ENCODE peak calls at places on chromosomes 11 and 22, in four cellular contexts. J is HepG2, K is K562, F is SK-N-SH. W is an unnamed sample.

GRCh38 chr11:71140206-71140919 is 112.0 kb downstream of the SHANK2 start:
- DNase-seq in J (no peak), F (no peak), K (no peak), W (no peak)

GRCh38 chr11:62401781-62402180 is 17.1 kb upstream of the SCGB1A1 start:
- DNase-seq in K (no peak), F (no peak), J (no peak), W (no peak)

GRCh38 chr11:117716652-117717440 is 80.2 kb downstream of the DSCAML1 start:
- DNase-seq in F (no peak), J (no peak), K (no peak), W (no peak)

GRCh38 chr11:131537196-131537595 is 166.8 kb downstream of the NTM start:
- DNase-seq in F (no peak), K (peak; percentile 6), J (no peak), W (no peak)

GRCh38 chr22:19644314-19645223 is 69.7 kb upstream of the SEPTIN5 start:
- DNase-seq in J (no peak), K (peak; percentile 70), F (peak; percentile 19), W (no peak)

GRCh38 chr11:46617451-46618314 is at the start of gene ATG13:
- DNase-seq in J (peak; percentile 66), F (peak; percentile 92), K (peak; percentile 88), W (no peak)

GRCh38 chr11:69301491-69302401 is 7.8 kb downstream of the MYEOV start:
- DNase-seq in J (peak; percentile 60), F (peak; percentile 63), K (peak; percentile 69), W (no peak)

GRCh38 chr22:49657974-49658550 is 169.6 kb downstream of the BRD1 start:
- DNase-seq in K (no peak), F (no peak), J (no peak), W (no peak)

GRCh38 chr11:111589114-111589513 is 13.1 kb upstream of the SIK2 start:
- DNase-seq in F (peak; percentile 55), K (no peak), J (no peak), W (no peak)

GRCh38 chr11:44994753-44995152 is 44.1 kb upstream of the TP53I11 start:
- DNase-seq in F (no peak), K (no peak), J (no peak), W (no peak)

GRCh38 chr11:8262552-8263108 is 1.0 kb downstream of the LMO1 start:
- DNase-seq in J (no peak), K (no peak), F (no peak), W (no peak)

GRCh38 chr22:25193548-25193947 is 6.1 kb upstream of the CRYBB3 start:
- DNase-seq in F (no peak), K (no peak), J (no peak), W (no peak)

GRCh38 chr11:530960-531825 is 4.2 kb downstream of the HRAS start:
- DNase-seq in J (no peak), K (no peak), F (no peak), W (no peak)

GRCh38 chr22:49403102-49403501 is 424.6 kb downstream of the BRD1 start:
- DNase-seq in J (no peak), F (no peak), K (no peak), W (no peak)

GRCh38 chr11:44221486-44221885 is 88.5 kb downstream of the ALX4 start:
- DNase-seq in J (no peak), F (no peak), K (no peak), W (no peak)

GRCh38 chr11:1863352-1864215 is 10.7 kb downstream of the LSP1 start:
- DNase-seq in F (peak; percentile 86), J (peak; percentile 29), K (peak; percentile 33), W (no peak)

GRCh38 chr22:42229455-42230149 is 40.9 kb downstream of the TCF20 start:
- DNase-seq in J (no peak), K (no peak), F (no peak), W (no peak)
- TF ChIP-seq MXI1 in J (no peak), K (no peak), F (no peak), W (no peak)

GRCh38 chr22:44584256-44584902 is 86.3 kb upstream of the RTL6 start:
- DNase-seq in K (no peak), F (no peak), J (no peak), W (no peak)
- TF ChIP-seq SMC3 in K (no peak), F (no peak), J (no peak), W (no peak)

GRCh38 chr11:65390099-65390941 is 3.9 kb downstream of the FRMD8 start:
- DNase-seq in K (no peak), J (no peak), F (no peak), W (no peak)

GRCh38 chr11:65392899-65393298 is 6.5 kb downstream of the FRMD8 start:
- DNase-seq in J (no peak), F (no peak), K (no peak), W (no peak)

GRCh38 chr11:65389294-65389980 is 3.0 kb downstream of the FRMD8 start:
- DNase-seq in F (no peak), K (no peak), J (no peak), W (no peak)

GRCh38 chr11:65392186-65392829 is 5.9 kb downstream of the FRMD8 start:
- DNase-seq in F (peak; percentile 66), K (no peak), J (no peak), W (no peak)

GRCh38 chr11:65391007-65391406 is 4.6 kb downstream of the FRMD8 start:
- DNase-seq in J (no peak), F (no peak), K (no peak), W (no peak)
- TF ChIP-seq SIN3A in J (no peak), F (no peak), K (no peak), W (no peak)

GRCh38 chr11:129968611-129969419 is 33.8 kb downstream of the PRDM10 start:
- DNase-seq in K (no peak), F (peak; percentile 65), J (no peak), W (no peak)
- TF ChIP-seq MXI1 in K (no peak), F (no peak), J (no peak), W (no peak)

GRCh38 chr11:67561971-67562560 is 21.5 kb upstream of the GSTP1 start:
- DNase-seq in J (no peak), F (no peak), K (no peak), W (peak; percentile 83)
- TF ChIP-seq SMC3 in J (no peak), F (no peak), K (no peak), W (no peak)

DNA sequence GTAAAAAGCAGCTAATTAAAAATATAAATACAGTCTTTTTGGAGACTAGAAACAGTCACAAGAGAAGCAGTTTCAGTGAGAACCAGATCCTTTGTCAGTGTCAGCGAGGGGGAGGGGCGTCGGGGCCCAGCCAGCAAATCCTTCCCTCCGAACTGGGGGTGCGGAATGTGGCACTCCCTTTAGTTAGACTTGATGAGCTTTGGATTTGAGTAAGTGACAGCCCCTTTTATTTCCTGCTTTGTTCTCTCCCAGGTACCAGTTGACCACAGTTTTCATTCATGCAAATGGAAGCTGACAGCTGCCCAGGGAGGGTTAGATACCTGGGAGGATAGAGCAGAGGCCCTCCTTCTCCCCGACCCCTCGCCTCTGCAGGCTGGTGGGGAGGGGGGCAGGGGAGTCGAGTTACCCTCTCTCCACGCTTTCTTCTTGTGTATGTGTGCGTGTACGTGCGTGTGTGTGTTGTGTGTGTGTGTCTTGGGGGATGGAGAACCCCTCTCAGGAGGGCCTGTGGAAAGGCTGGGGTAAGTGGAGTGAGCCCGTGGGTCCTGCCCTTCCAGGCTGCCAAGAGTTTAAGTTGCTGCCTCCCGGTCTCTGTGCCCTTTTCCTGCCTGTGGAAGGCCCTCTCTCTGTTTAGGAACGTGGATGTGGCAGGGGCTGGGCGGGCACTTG is 38.3 kb downstream of the PTPRJ start:
- DNase-seq in J (no peak), F (no peak), K (no peak), W (no peak)
- TF ChIP-seq SIN3A in J (no peak), F (no peak), K (no peak), W (no peak)

W was measured in GM12878.